ENCODE peak calls at places on chromosomes 6 and 20, in eight cellular contexts. B is heart left ventricle; D is endothelial cell; G is activated effector memory CD4-positive, alpha-beta T cell treated with anti-CD3 and anti-CD28 coated beads, Interleukin-2, amount 50 U/mL, for 16 hours; F is SK-MEL-5; E is activated CD8-positive, alpha-beta memory T cell treated with anti-CD3 and anti-CD28 coated beads for 48 hours; A is left kidney; M is Daoy. H is an unnamed sample.

GRCh38 chr6:84773431-84774173 is 9.2 kb upstream of the TBX18 start:
- DNase-seq in B (no peak), D (peak; percentile 45), G (no peak), F (no peak), E (no peak), A (peak; percentile 60), M (no peak), H (peak; percentile 69)

GRCh38 chr6:169959129-169960002 is 207.9 kb downstream of the ERMARD start:
- DNase-seq in B (peak; percentile 27), D (no peak), G (peak; percentile 68), F (no peak), E (no peak), A (peak; percentile 70), M (peak; percentile 27), H (no peak)

GRCh38 chr6:97712751-97713150 is 429.7 kb upstream of the MMS22L start:
- DNase-seq in B (no peak), D (no peak), G (no peak), F (no peak), E (no peak), A (no peak), M (no peak), H (no peak)

GRCh38 chr6:16721977-16722376 is 39.3 kb downstream of the ATXN1 start:
- DNase-seq in B (no peak), D (no peak), G (no peak), F (no peak), E (no peak), A (peak; percentile 38), M (peak; percentile 90), H (no peak)

GRCh38 chr6:16286151-16286522 is 47.8 kb downstream of the GMPR start:
- DNase-seq in B (no peak), D (peak; percentile 88), G (peak; percentile 77), F (peak; percentile 63), E (no peak), A (peak; percentile 88), M (peak; percentile 69), H (no peak)

GRCh38 chr6:131182991-131183425 is 47.7 kb downstream of the AKAP7 start:
- DNase-seq in B (no peak), D (peak; percentile 15), G (no peak), F (peak; percentile 53), E (no peak), A (peak; percentile 68), M (no peak), H (no peak)

GRCh38 chr20:39875493-39876110 is 813.4 kb downstream of the MAFB start:
- DNase-seq in B (no peak), D (no peak), G (no peak), F (peak; percentile 76), E (no peak), A (peak; percentile 83), M (no peak), H (no peak)

GRCh38 chr6:163626073-163626867 is 211.8 kb downstream of the QKI start:
- DNase-seq in B (no peak), D (no peak), G (no peak), F (no peak), E (no peak), A (no peak), M (peak; percentile 58), H (no peak)

GRCh38 chr6:125201961-125202729 is 48.6 kb downstream of the TPD52L1 start:
- DNase-seq in B (no peak), D (no peak), G (no peak), F (peak; percentile 54), E (no peak), A (no peak), M (peak; percentile 86), H (peak; percentile 38)

GRCh38 chr6:160034346-160034930 is 65.6 kb downstream of the IGF2R start:
- DNase-seq in B (peak; percentile 48), D (no peak), G (no peak), F (no peak), E (no peak), A (peak; percentile 12), M (no peak), H (peak; percentile 40)

GRCh38 chr6:135941275-135941674 is 89.8 kb downstream of the PDE7B start:
- DNase-seq in B (no peak), D (no peak), G (no peak), F (no peak), E (no peak), A (no peak), M (no peak), H (no peak)

GRCh38 chr20:38032585-38033329 is 499 bp downstream of the TTI1 start:
- DNase-seq in B (no peak), D (no peak), G (no peak), F (no peak), E (no peak), A (peak; percentile 34), M (no peak), H (no peak)

GRCh38 chr6:72422126-72422680 is 199.7 kb upstream of the KCNQ5 start:
- DNase-seq in B (no peak), D (no peak), G (no peak), F (no peak), E (no peak), A (no peak), M (no peak), H (no peak)

GRCh38 chr20:31608256-31608980 is 3.3 kb downstream of the ID1 start:
- DNase-seq in B (peak; percentile 92), D (peak; percentile 37), G (no peak), F (no peak), E (no peak), A (peak; percentile 98), M (peak; percentile 77), H (peak; percentile 93)

GRCh38 chr6:2982464-2983121 is 11.2 kb upstream of the SERPINB6 start:
- DNase-seq in B (no peak), D (no peak), G (no peak), F (no peak), E (no peak), A (no peak), M (no peak), H (no peak)

GRCh38 chr6:143750945-143751344 is 73.2 kb downstream of the PHACTR2 start:
- DNase-seq in B (no peak), D (no peak), G (no peak), F (no peak), E (no peak), A (peak; percentile 63), M (no peak), H (no peak)

GRCh38 chr6:56851541-56852248 is 103.2 kb upstream of the BEND6 start:
- DNase-seq in B (peak; percentile 61), D (peak; percentile 67), G (no peak), F (peak; percentile 82), E (no peak), A (peak; percentile 90), M (peak; percentile 87), H (peak; percentile 53)

H was measured in right cardiac atrium.